ENCODE peak calls at places on chromosomes 3 and 15, in ten cellular contexts. A, O, V, U, X, Q, Y, M, S and E are unnamed samples.
A peak's percentile ranks its signal among the peaks of the same experiment; 100 is the strongest.

GRCh38 chr3:133570139-133570936 is 3.1 kb upstream of the CDV3 start:
- DNase-seq in A (no peak), O (peak; percentile 80), V (peak; percentile 81), U (no peak), X (no peak), Q (no peak), Y (no peak), M (no peak), S (no peak), E (peak; percentile 68)

GRCh38 chr3:175066617-175067415 is 207.7 kb downstream of the NAALADL2 start:
- DNase-seq in A (no peak), O (no peak), V (no peak), U (no peak), X (no peak), Q (no peak), Y (no peak), M (no peak), S (no peak), E (no peak)

GRCh38 chr15:23594252-23594770 is 28.8 kb downstream of the MKRN3 start:
- DNase-seq in A (no peak), O (no peak), V (no peak), U (no peak), X (no peak), Q (no peak), Y (no peak), M (no peak), S (no peak), E (no peak)

GRCh38 chr3:89049119-89049518 is 58.3 kb upstream of the EPHA3 start:
- DNase-seq in A (no peak), O (peak; percentile 1), V (peak; percentile 11), U (no peak), X (no peak), Q (peak; percentile 1), Y (no peak), M (no peak), S (no peak), E (no peak)

GRCh38 chr15:35439291-35439690 is 106.7 kb downstream of the DPH6 start:
- DNase-seq in A (no peak), O (no peak), V (peak; percentile 88), U (no peak), X (no peak), Q (no peak), Y (peak; percentile 66), M (no peak), S (no peak), E (peak; percentile 60)

GRCh38 chr15:81372571-81372970 is 1.4 kb downstream of the TMC3 start:
- DNase-seq in A (no peak), O (no peak), V (no peak), U (no peak), X (no peak), Q (no peak), Y (no peak), M (no peak), S (no peak), E (no peak)

GRCh38 chr15:28017423-28017924 is 81.6 kb downstream of the OCA2 start:
- DNase-seq in A (no peak), O (no peak), V (no peak), U (no peak), X (no peak), Q (peak; percentile 52), Y (no peak), M (no peak), S (no peak), E (no peak)

GRCh38 chr3:50340404-50341329 is at the start of gene RASSF1:
- DNase-seq in A (peak; percentile 96), O (no peak), V (no peak), U (no peak), X (peak; percentile 82), Q (no peak), Y (no peak), M (peak; percentile 75), S (no peak), E (peak; percentile 48)

GRCh38 chr15:68354923-68355322 is 77.0 kb downstream of the ITGA11 start:
- DNase-seq in A (no peak), O (no peak), V (peak; percentile 98), U (no peak), X (no peak), Q (no peak), Y (peak; percentile 88), M (no peak), S (no peak), E (peak; percentile 79)

GRCh38 chr3:66303556-66303955 is 82.8 kb downstream of the SLC25A26 start:
- DNase-seq in A (no peak), O (no peak), V (no peak), U (no peak), X (no peak), Q (no peak), Y (no peak), M (no peak), S (no peak), E (no peak)

GRCh38 chr3:69504232-69504631 is 118.3 kb upstream of the FRMD4B start:
- DNase-seq in A (no peak), O (no peak), V (no peak), U (no peak), X (no peak), Q (no peak), Y (no peak), M (no peak), S (no peak), E (no peak)

GRCh38 chr3:143644370-143645089 is 203.7 kb downstream of the SLC9A9 start:
- DNase-seq in A (no peak), O (peak; percentile 85), V (peak; percentile 59), U (peak; percentile 28), X (no peak), Q (peak; percentile 22), Y (peak; percentile 10), M (no peak), S (peak; percentile 31), E (peak; percentile 59)

GRCh38 chr15:90336705-90337141 is 15.4 kb upstream of the ZNF774 start:
- DNase-seq in A (peak; percentile 81), O (no peak), V (peak; percentile 85), U (no peak), X (no peak), Q (no peak), Y (no peak), M (no peak), S (no peak), E (peak; percentile 90)

GRCh38 chr3:15982243-15982642 is 184.5 kb upstream of the ANKRD28 start:
- DNase-seq in A (no peak), O (no peak), V (no peak), U (no peak), X (no peak), Q (no peak), Y (no peak), M (no peak), S (no peak), E (no peak)

GRCh38 chr15:64246364-64247189 is 83.8 kb upstream of the PPIB start:
- DNase-seq in A (no peak), O (peak; percentile 46), V (peak; percentile 93), U (no peak), X (no peak), Q (no peak), Y (peak; percentile 51), M (no peak), S (no peak), E (peak; percentile 91)

DNA sequence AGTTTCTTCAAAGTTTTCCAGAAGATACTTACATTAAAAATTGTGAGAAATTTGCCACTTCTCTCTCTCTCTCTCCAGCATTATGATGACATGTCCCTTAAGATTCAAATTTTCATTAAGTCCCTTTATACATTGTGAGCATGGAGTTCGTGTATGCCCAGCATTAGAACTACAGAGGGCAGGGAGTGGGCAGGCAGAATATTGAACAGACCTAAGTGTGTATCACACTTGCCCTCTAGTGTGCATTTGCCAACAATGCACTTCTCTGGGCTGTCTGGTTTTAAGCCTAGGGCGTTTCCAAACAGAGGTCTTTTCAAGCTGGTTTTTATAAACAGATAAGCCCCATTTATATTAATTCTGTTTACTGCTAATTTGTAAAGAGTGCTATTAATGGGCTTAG is 28.3 kb upstream of the CMSS1 start:
- DNase-seq in A (no peak), O (peak; percentile 41), V (peak; percentile 67), U (no peak), X (no peak), Q (peak; percentile 62), Y (peak; percentile 16), M (peak; percentile 20), S (peak; percentile 12), E (peak; percentile 42)
- TF ChIP-seq CTCF in A (no peak), O (peak; percentile 31), V (peak; percentile 77), U (peak; percentile 70), X (peak; percentile 73), Q (peak; percentile 76), Y (peak; percentile 84), M (peak; percentile 42), S (peak; percentile 71), E (peak; percentile 86)

GRCh38 chr3:188830955-188831354 is 340.8 kb upstream of the TPRG1 start:
- DNase-seq in A (no peak), O (peak; percentile 10), V (no peak), U (no peak), X (no peak), Q (peak; percentile 8), Y (no peak), M (no peak), S (no peak), E (peak; percentile 3)
- TF ChIP-seq CTCF in A (no peak), O (peak; percentile 40), V (peak; percentile 30), U (no peak), X (peak; percentile 22), Q (peak; percentile 49), Y (peak; percentile 30), M (no peak), S (peak; percentile 35), E (peak; percentile 70)

GRCh38 chr3:192216067-192216466 is 511.3 kb downstream of the FGF12 start:
- DNase-seq in A (no peak), O (no peak), V (no peak), U (no peak), X (no peak), Q (no peak), Y (no peak), M (no peak), S (no peak), E (no peak)

GRCh38 chr3:192207661-192208060 is 519.7 kb downstream of the FGF12 start:
- DNase-seq in A (no peak), O (no peak), V (no peak), U (no peak), X (peak; percentile 38), Q (no peak), Y (no peak), M (no peak), S (no peak), E (no peak)

GRCh38 chr3:192212979-192213378 is 514.4 kb downstream of the FGF12 start:
- DNase-seq in A (no peak), O (no peak), V (no peak), U (no peak), X (no peak), Q (no peak), Y (no peak), M (no peak), S (no peak), E (no peak)

GRCh38 chr3:192207239-192207638 is 520.1 kb downstream of the FGF12 start:
- DNase-seq in A (no peak), O (no peak), V (no peak), U (no peak), X (no peak), Q (no peak), Y (no peak), M (no peak), S (no peak), E (no peak)

GRCh38 chr3:192212335-192212734 is 515.0 kb downstream of the FGF12 start:
- DNase-seq in A (no peak), O (no peak), V (no peak), U (no peak), X (no peak), Q (no peak), Y (no peak), M (no peak), S (no peak), E (no peak)
- TF ChIP-seq CTCF in A (no peak), O (no peak), V (no peak), U (peak; percentile 30), X (no peak), Q (peak; percentile 23), Y (no peak), M (no peak), S (peak; percentile 32), E (peak; percentile 13)

GRCh38 chr15:79130535-79131130 is 40.1 kb upstream of the RASGRF1 start:
- DNase-seq in A (no peak), O (no peak), V (no peak), U (no peak), X (no peak), Q (no peak), Y (no peak), M (no peak), S (no peak), E (no peak)
- TF ChIP-seq CTCF in A (no peak), O (no peak), V (no peak), U (peak; percentile 36), X (no peak), Q (no peak), Y (no peak), M (no peak), S (peak; percentile 41), E (no peak)